ENCODE peak calls at places on chromosomes 13 and 19, in eight cellular contexts. R, I, S, M, C, E, G and L are unnamed samples.

GRCh38 chr13:75359266-75359665 is 122.7 kb downstream of the TBC1D4 start:
- DNase-seq in R (peak; percentile 75), G (no peak), M (no peak), E (no peak), S (no peak), C (no peak), I (peak; percentile 80), L (peak; percentile 72)

GRCh38 chr19:34793562-34793961 is 20.5 kb upstream of the ZNF599 start:
- DNase-seq in M (no peak), C (no peak), G (no peak), R (no peak), E (no peak), I (no peak), S (no peak), L (no peak)

GRCh38 chr19:47057328-47057727 is 8.9 kb upstream of the TMEM160 start:
- DNase-seq in R (no peak), G (no peak), C (no peak), E (no peak), S (no peak), I (peak; percentile 61), M (no peak), L (peak; percentile 31)

GRCh38 chr13:24083722-24084421 is 76.6 kb upstream of the SPATA13 start:
- DNase-seq in E (no peak), R (no peak), S (no peak), I (no peak), M (no peak), C (no peak), G (no peak), L (no peak)

GRCh38 chr13:99382428-99383133 is 75.4 kb upstream of the GPR183 start:
- DNase-seq in C (no peak), R (no peak), M (no peak), G (no peak), E (no peak), S (no peak), I (peak; percentile 45), L (no peak)

GRCh38 chr13:113567681-113568080 is 16.9 kb upstream of the TFDP1 start:
- DNase-seq in E (no peak), G (no peak), M (peak; percentile 2), C (no peak), I (no peak), S (no peak), R (no peak), L (no peak)

GRCh38 chr19:18713550-18714117 is 30.2 kb downstream of the CRTC1 start:
- DNase-seq in S (no peak), R (no peak), E (no peak), I (no peak), M (no peak), G (no peak), C (no peak), L (no peak)

GRCh38 chr13:24540236-24541126 is 27.9 kb upstream of the PARP4 start:
- DNase-seq in S (no peak), M (no peak), C (peak; percentile 22), I (no peak), R (no peak), E (no peak), G (no peak), L (peak; percentile 26)

GRCh38 chr13:65378943-65379519 is 1851.1 kb downstream of the PCDH9 start:
- DNase-seq in G (no peak), I (peak; percentile 5), R (peak; percentile 53), E (no peak), C (peak; percentile 13), S (no peak), M (no peak), L (peak; percentile 22)

GRCh38 chr19:31271569-31271911 is 77.7 kb downstream of the TSHZ3 start:
- DNase-seq in G (no peak), I (no peak), M (no peak), E (no peak), R (no peak), S (no peak), C (no peak), L (no peak)

GRCh38 chr13:40026741-40027140 is 371.3 kb downstream of the COG6 start:
- DNase-seq in S (no peak), M (no peak), G (no peak), C (no peak), E (no peak), I (no peak), R (no peak), L (no peak)

GRCh38 chr19:901216-902092 is 8.2 kb downstream of the RNU6-9 start:
- DNase-seq in C (no peak), I (no peak), G (no peak), R (no peak), M (no peak), S (no peak), E (no peak), L (no peak)

GRCh38 chr13:30175166-30175565 is 132.2 kb downstream of the KATNAL1 start:
- DNase-seq in R (no peak), E (no peak), G (no peak), S (no peak), C (no peak), M (no peak), I (no peak), L (no peak)

GRCh38 chr19:35141627-35142401 is 1.2 kb upstream of the FXYD7 start:
- DNase-seq in E (no peak), G (no peak), I (no peak), R (no peak), C (no peak), S (peak; percentile 54), M (no peak), L (no peak)

GRCh38 chr19:7861619-7862412 is 12.4 kb downstream of the PRR36 start:
- DNase-seq in R (no peak), G (no peak), S (no peak), M (no peak), E (no peak), C (no peak), I (no peak), L (no peak)

GRCh38 chr19:19661675-19662251 is 1.7 kb downstream of the ATP13A1 start:
- DNase-seq in I (no peak), S (no peak), M (no peak), C (peak; percentile 81), G (no peak), E (no peak), R (no peak), L (no peak)

GRCh38 chr19:16228637-16229321 is 31.1 kb downstream of the AP1M1 start:
- DNase-seq in I (no peak), G (no peak), C (no peak), E (no peak), S (no peak), M (no peak), R (no peak), L (no peak)

GRCh38 chr13:99376924-99377323 is 69.7 kb upstream of the GPR183 start:
- DNase-seq in R (no peak), S (no peak), G (no peak), I (no peak), C (no peak), M (no peak), E (no peak), L (no peak)

DNA sequence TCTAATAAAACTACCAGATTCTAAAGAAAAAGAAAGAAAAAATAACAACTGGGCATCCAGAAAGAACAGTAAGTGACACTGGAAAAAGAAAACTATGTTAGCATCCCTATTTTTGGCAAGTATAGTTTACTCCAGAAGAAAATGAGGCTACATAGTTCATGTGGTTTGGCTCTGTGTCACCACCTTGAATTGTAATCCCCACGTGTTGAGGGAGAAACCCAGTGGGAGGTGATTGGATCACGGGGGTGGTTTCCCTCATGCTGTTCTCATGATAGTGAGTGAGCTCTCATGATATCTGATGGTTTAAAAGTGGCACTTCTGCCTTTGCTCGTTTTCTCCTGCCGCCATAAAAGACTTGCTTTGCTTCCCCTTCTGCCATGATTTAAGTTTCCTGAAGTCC is 76.9 kb downstream of the ITGBL1 start:
- DNase-seq in I (peak; percentile 20), S (no peak), G (no peak), R (peak; percentile 77), E (no peak), M (no peak), C (no peak), L (peak; percentile 88)
- H3K4me3 ChIP-seq in I (no peak overlapping the region), S (no peak overlapping the region), G (no peak overlapping the region), R (no peak overlapping the region), E (no peak overlapping the region), M (no peak overlapping the region), C (no peak overlapping the region), L (no peak overlapping the region)

GRCh38 chr13:72101768-72102400 is 234.9 kb upstream of the DACH1 start:
- DNase-seq in M (no peak), E (no peak), C (no peak), S (no peak), G (no peak), I (no peak), R (no peak), L (no peak)

DNA sequence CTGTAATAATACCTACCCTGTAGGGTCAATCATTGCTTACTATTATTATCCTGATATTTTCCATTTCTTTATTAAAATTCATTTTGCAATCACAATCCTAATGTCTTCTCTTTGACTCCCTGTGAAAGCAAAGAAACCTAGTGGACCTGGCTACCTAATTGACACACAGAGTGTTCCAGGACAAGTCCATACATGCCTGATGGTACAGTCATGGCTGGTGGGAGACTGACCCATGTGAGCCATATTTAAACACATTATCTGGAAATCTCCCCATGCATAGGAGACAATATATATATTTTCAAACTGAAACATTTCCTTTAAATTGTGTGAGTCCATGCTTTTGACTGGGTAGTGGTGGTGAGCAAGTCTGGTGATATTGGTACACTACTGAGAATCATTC is 230.6 kb upstream of the DACH1 start:
- DNase-seq in C (no peak), E (no peak), M (no peak), I (peak; percentile 78), S (no peak), R (no peak), G (no peak), L (no peak)
- TF ChIP-seq CTCF in C (no peak), E (no peak), M (no peak), I (no peak), S (no peak), R (no peak), G (no peak), L (no peak)

DNA sequence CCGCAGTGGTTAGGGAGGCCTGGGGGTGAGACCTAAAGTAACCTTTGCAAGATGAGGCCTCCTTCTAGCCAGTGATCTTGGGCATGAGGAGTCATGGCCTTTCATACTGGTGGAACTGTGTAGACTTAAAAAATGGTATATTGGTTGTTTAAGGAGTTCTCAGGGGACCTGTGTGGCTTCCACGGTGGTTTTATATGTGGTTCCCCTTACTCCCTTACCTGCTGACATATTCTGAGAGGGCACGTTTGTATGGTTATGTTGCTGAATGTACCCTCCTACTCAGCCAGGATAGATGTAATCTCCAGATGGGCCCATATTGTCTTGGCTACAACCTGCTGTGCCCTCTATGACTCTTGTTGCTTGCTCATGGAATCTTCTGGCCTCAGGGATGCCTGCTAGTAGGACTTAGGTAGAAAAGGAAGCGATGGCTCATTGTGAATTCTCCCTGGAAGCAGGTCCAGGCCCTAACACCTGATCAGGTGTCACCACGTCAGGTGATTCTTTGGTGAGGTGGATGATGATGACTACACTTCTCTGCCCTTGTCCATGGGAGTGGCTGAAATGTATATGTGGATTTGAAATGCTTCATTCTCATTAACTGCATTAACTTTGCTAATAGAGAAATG is 1.8 kb downstream of the ZNF460 start:
- DNase-seq in C (no peak), I (peak; percentile 97), R (no peak), E (no peak), S (no peak), G (peak; percentile 52), M (no peak), L (no peak)
- H3K4me3 ChIP-seq in C (peak overlapping the region; percentile 87), I (peak overlapping the region; percentile 25), R (peak overlapping the region; percentile 98), E (peak overlapping the region; percentile 84), S (no peak overlapping the region), G (peak overlapping the region; percentile 79), M (peak overlapping the region; percentile 97), L (no peak overlapping the region)

DNA sequence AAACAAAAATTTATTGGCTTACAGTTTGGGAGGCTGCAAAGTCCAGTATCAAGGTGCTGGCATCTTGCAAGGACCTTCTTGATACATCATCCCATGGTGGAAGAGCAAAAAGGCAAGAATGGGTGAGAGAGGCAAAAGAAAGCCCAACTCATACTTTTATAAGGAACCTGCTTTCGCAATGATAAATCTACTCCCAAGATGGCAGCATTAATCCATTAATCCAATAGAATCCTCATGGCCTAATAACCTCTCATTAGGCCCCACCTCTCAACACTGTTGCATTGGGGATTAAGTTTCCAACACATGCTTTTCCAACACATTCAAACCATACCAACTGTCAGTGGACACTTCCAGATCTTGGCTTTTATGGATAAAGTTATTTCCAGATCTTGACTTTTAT is 48.7 kb upstream of the ZNF507 start:
- DNase-seq in S (no peak), E (no peak), R (no peak), M (no peak), C (no peak), I (no peak), G (no peak), L (no peak)
- TF ChIP-seq CTCF in S (no peak), E (no peak), R (no peak), M (no peak), C (no peak), I (no peak), G (no peak), L (no peak)